ENCODE peak calls at places on chromosomes 11 and 22, in eight cellular contexts. V, Z, H, N, X, R, D and B are unnamed samples.

GRCh38 chr11:114400974-114401223 is 433 bp downstream of the RBM7 start:
- DNase-seq in H (no peak), Z (no peak), X (no peak), R (no peak), V (no peak), D (no peak), N (no peak), B (no peak)

GRCh38 chr11:2880646-2881045 is 4.9 kb downstream of the CDKN1C start:
- DNase-seq in V (no peak), N (no peak), D (no peak), H (no peak), Z (no peak), X (no peak), R (no peak), B (no peak)

GRCh38 chr22:39818050-39818449 is 75.5 kb downstream of the ENTHD1 start:
- DNase-seq in V (no peak), X (no peak), R (no peak), N (no peak), D (no peak), Z (no peak), H (no peak), B (no peak)

GRCh38 chr11:115264278-115264677 is 239.9 kb downstream of the CADM1 start:
- DNase-seq in X (no peak), V (no peak), D (no peak), Z (no peak), H (no peak), R (no peak), N (no peak), B (no peak)

GRCh38 chr11:5369793-5370192 is 13.8 kb upstream of the OR51M1 start:
- DNase-seq in D (no peak), V (no peak), Z (no peak), H (no peak), R (no peak), N (no peak), X (no peak), B (no peak)

GRCh38 chr11:61377461-61378160 is 14.8 kb upstream of the TMEM216 start:
- DNase-seq in N (no peak), X (no peak), D (no peak), V (no peak), Z (no peak), H (no peak), R (no peak), B (no peak)

GRCh38 chr11:2193099-2193886 is 21.7 kb upstream of the TH start:
- DNase-seq in R (no peak), H (no peak), N (no peak), D (no peak), V (no peak), Z (no peak), X (no peak), B (no peak)

GRCh38 chr11:128687321-128687720 is 6.6 kb upstream of the FLI1 start:
- DNase-seq in V (peak; percentile 42), Z (peak; percentile 41), R (no peak), H (no peak), N (no peak), X (peak; percentile 80), D (no peak), B (no peak)

DNA sequence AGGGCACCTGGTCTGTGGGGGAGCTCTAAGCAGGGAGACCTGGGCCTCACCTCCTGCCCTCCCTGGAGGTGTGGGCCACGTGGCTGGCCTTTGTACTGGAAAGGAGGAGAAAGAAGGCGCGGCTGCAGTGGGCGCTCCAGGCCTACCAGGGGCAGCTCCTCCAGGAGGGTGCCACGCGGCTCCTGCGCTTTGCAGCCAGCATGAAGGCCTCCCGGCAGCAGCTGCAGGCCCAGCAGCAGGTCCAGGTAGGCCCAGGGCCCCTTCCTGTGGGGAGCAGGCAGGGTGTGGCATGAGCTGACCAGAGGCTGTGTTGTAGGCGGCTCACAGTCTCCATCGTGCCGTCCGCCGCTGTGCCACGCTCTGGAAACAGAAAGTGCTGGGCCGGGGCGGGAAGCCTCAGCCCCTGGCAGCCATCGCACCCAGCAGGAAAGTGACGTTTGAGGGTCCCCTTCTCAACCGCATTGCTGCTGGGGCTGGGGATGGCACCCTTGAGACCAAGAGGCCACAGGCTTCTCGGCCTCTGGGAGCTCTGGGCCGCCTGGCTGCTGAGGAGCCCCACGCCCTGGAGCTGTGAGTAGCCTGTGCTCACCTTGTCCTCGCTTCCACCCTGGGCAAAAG is 48.6 kb downstream of the PISD start:
- DNase-seq in X (no peak), D (no peak), R (no peak), Z (no peak), N (no peak), V (no peak), H (no peak), B (no peak)
- H3K36me3 ChIP-seq in X (no peaks in the 10 kb centered on the region), D (peaks cover 10% of the 10 kb centered on the region), R (peaks cover 73% of the 10 kb centered on the region), Z (no peaks in the 10 kb centered on the region), N (no peaks in the 10 kb centered on the region), V (peaks cover 9% of the 10 kb centered on the region), H (peaks cover 49% of the 10 kb centered on the region), B (no peaks in the 10 kb centered on the region)

GRCh38 chr22:30337461-30337778 is 10.7 kb upstream of the TBC1D10A start:
- DNase-seq in N (no peak), H (no peak), Z (no peak), R (no peak), X (no peak), D (no peak), V (no peak), B (no peak)
- H3K36me3 ChIP-seq in N (peaks cover 16% of the 10 kb centered on the region), H (peaks cover 98% of the 10 kb centered on the region), Z (peaks cover 57% of the 10 kb centered on the region), R (peaks cover 98% of the 10 kb centered on the region), X (peaks cover 40% of the 10 kb centered on the region), D (peaks cover 100% of the 10 kb centered on the region), V (peaks cover 100% of the 10 kb centered on the region), B (no peaks in the 10 kb centered on the region)

DNA sequence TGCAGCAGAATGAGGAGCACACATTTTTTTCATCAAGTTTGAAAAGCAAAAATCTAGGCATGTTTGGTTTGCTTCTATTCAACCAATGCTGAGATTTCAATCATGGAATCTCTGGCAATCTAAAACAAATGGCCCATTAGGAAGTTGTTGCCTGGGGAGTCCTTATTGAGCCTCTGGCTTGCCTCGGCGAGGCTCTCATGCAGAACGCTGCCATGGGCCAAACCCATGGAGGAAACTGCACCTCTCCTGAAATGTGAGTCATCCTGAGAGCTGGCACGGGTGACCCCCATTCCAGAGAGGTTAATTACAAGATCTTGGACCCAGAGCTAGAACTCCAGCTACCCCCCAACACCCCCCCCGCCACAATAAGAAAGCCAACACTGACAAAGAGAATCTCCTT is 80.7 kb downstream of the MN1 start:
- DNase-seq in V (peak; percentile 31), X (peak; percentile 62), D (no peak), Z (no peak), H (no peak), R (no peak), N (no peak), B (no peak)
- H3K36me3 ChIP-seq in V (no peaks in the 10 kb centered on the region), X (no peaks in the 10 kb centered on the region), D (no peaks in the 10 kb centered on the region), Z (no peaks in the 10 kb centered on the region), H (no peaks in the 10 kb centered on the region), R (no peaks in the 10 kb centered on the region), N (no peaks in the 10 kb centered on the region), B (no peaks in the 10 kb centered on the region)

DNA sequence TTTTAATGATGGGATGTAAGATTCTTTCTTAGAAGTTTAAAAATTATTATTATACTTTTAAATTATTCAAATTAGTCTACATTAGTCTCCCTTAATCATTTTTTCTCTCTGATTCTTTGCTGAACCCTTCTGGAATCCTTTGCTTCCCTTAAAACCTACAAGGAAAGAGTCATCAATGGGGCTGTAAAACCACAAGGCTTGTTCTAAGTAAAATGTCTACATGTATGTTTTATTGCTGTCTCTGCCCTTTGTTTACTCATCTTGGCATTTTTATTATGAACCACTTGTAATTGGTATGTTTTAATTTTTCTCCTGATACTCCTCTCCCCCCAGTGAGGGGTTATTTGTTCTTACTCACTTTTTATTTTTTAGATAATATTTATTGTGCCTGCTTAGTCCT is 27.4 kb downstream of the FAR1 start:
- DNase-seq in Z (no peak), V (no peak), R (no peak), N (no peak), D (no peak), X (no peak), H (no peak), B (no peak)
- H3K36me3 ChIP-seq in Z (no peaks in the 10 kb centered on the region), V (peaks cover 22% of the 10 kb centered on the region), R (no peaks in the 10 kb centered on the region), N (no peaks in the 10 kb centered on the region), D (peaks cover 26% of the 10 kb centered on the region), X (no peaks in the 10 kb centered on the region), H (peaks cover 26% of the 10 kb centered on the region), B (no peaks in the 10 kb centered on the region)

GRCh38 chr22:45704648-45705047 is 33.0 kb downstream of the ATXN10 start:
- DNase-seq in V (no peak), R (no peak), N (no peak), Z (no peak), H (no peak), D (no peak), X (no peak), B (no peak)
- H3K36me3 ChIP-seq in V (peaks cover 51% of the 10 kb centered on the region), R (peaks cover 91% of the 10 kb centered on the region), N (no peaks in the 10 kb centered on the region), Z (no peaks in the 10 kb centered on the region), H (peaks cover 53% of the 10 kb centered on the region), D (peaks cover 48% of the 10 kb centered on the region), X (peaks cover 3% of the 10 kb centered on the region), B (no peaks in the 10 kb centered on the region)